ENCODE peak calls at places on chromosomes 2 and 18, in five cellular contexts. Z is uterus, A is IMR-90, G is HepG2, M is K562. Q is an unnamed sample.
A peak's percentile ranks its signal among the peaks of the same experiment; 100 is the strongest.

GRCh38 chr2:120735750-120736170 is at the start of gene GLI2:
- DNase-seq in G (peak; percentile 15), Z (peak; percentile 79), A (peak; percentile 87), M (peak; percentile 55), Q (peak; percentile 90)

GRCh38 chr2:79860233-79861058 is 347.6 kb downstream of the CTNNA2 start:
- DNase-seq in Z (no peak), A (peak; percentile 21), G (peak; percentile 53), M (peak; percentile 11), Q (no peak)

GRCh38 chr18:36328385-36328858 is 30.9 kb downstream of the FHOD3 start:
- DNase-seq in Z (no peak), G (no peak), M (no peak), A (no peak), Q (no peak)

GRCh38 chr2:147502895-147503294 is 341.9 kb upstream of the ACVR2A start:
- DNase-seq in A (no peak), G (no peak), M (no peak), Z (no peak), Q (no peak)

GRCh38 chr18:56235773-56236115 is 402.6 kb downstream of the TXNL1 start:
- DNase-seq in G (no peak), A (no peak), M (no peak), Z (no peak), Q (no peak)

GRCh38 chr2:100780203-100781008 is 39.5 kb upstream of the NPAS2 start:
- DNase-seq in A (peak; percentile 81), M (no peak), G (peak; percentile 100), Z (peak; percentile 29), Q (no peak)

GRCh38 chr2:43327119-43327518 is 100.7 kb upstream of the ZFP36L2 start:
- DNase-seq in M (no peak), A (no peak), Z (no peak), G (no peak), Q (no peak)

GRCh38 chr2:166193446-166193845 is 65.6 kb upstream of the SCN1A start:
- DNase-seq in M (no peak), Z (no peak), A (no peak), G (no peak), Q (no peak)

GRCh38 chr2:17148298-17149228 is 369.7 kb downstream of the RAD51AP2 start:
- DNase-seq in M (peak; percentile 40), G (peak; percentile 10), Z (no peak), A (no peak), Q (peak; percentile 64)
- TF ChIP-seq CTCF in M (peak; percentile 60), G (peak; percentile 53), Z (no peak), A (no peak), Q (no peak)

DNA sequence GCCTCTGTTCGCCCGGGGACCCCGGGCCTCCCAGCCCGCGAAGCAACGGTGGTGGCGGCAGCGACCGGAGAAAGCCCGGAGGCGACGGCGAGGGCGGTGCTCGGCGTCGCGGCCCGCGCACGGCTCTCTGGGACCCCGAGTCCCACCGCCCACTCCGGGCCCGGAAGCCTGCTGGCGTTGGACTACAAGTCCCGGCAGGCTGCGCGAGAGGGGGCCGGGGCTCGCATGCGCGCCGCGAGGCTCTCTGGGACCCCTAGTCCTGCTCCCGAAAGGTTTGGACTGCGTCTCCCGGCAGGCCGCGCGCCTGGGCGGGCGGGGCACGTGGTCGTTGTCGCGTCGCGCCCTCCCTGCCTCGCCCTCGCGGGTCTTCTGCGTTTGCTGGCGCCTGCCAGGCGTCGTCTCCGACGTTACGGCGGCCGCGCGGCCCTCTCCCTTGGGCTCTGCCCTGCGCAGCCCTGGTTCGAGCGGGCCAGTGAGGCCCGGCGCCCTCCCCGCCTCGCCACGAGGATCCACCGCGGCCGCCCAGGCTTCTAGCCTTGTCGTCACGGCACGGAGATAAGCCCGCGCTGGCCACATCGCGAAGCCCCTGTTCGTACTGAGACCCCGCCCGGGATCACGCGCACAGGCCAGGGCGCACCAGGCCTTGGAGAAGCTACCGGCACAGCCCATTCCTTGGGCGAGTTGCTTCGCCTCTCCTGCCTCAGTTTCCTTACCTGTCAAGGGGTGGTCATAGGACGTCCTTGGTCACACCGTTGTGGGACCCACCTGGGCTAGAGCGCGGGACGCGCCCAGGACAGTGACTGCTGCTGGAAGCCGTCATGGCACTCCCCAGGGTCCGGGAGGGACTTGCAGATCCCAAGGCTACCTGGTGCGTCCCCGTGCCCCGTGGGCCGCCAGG is at the start of gene STK25:
- DNase-seq in M (peak; percentile 95), Z (peak; percentile 96), A (peak; percentile 98), G (peak; percentile 97), Q (peak; percentile 97)
- TF ChIP-seq POLR2A in M (peak; percentile 65), Z (peak; percentile 39), A (peak; percentile 51), G (no peak), Q (no peak)

GRCh38 chr2:236690726-236691125 is 121.1 kb downstream of the ACKR3 start:
- DNase-seq in Z (no peak), M (no peak), A (no peak), G (no peak), Q (no peak)

GRCh38 chr2:236689393-236689700 is 119.7 kb downstream of the ACKR3 start:
- DNase-seq in A (no peak), G (no peak), Z (no peak), M (no peak), Q (no peak)

GRCh38 chr2:236691799-236692167 is 122.2 kb downstream of the ACKR3 start:
- DNase-seq in G (no peak), Z (no peak), A (no peak), M (no peak), Q (no peak)

GRCh38 chr2:236688563-236689392 is 119.2 kb downstream of the ACKR3 start:
- DNase-seq in M (no peak), Z (no peak), A (no peak), G (no peak), Q (no peak)

GRCh38 chr2:236689981-236690380 is 120.4 kb downstream of the ACKR3 start:
- DNase-seq in Z (no peak), G (no peak), A (no peak), M (no peak), Q (no peak)
- TF ChIP-seq CTCF in Z (no peak), G (no peak), A (no peak), M (no peak), Q (no peak)

GRCh38 chr2:149018971-149019370 is 19.5 kb upstream of the LYPD6B start:
- DNase-seq in G (no peak), A (no peak), Z (no peak), M (no peak), Q (no peak)

GRCh38 chr2:149021271-149021719 is 17.2 kb upstream of the LYPD6B start:
- DNase-seq in Z (no peak), M (no peak), G (no peak), A (no peak), Q (no peak)

GRCh38 chr2:149019768-149020167 is 18.7 kb upstream of the LYPD6B start:
- DNase-seq in Z (no peak), G (no peak), A (no peak), M (no peak), Q (no peak)

GRCh38 chr2:149021761-149022160 is 16.7 kb upstream of the LYPD6B start:
- DNase-seq in G (no peak), A (no peak), M (no peak), Z (no peak), Q (no peak)

DNA sequence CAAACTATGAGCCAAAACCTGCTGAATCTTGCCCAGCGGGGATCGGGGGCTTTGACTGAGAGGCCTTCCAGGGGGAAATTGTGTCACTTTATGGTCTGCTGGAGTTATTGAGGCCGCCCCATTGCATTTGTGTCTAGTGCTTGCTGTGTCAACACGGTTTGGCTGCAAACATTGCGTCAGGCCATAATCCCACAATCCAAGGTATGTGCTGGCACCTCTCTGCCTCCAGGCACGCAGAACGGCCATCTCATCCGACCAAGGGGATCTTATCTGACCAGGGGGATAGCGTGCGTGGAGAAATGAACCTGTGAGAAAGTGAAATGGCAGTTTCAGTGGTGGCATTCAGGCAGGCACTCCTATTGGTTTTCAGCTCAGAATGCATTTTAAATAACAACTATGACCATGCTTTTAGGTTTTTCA is 18.1 kb upstream of the LYPD6B start:
- DNase-seq in A (no peak), G (peak; percentile 73), M (no peak), Z (no peak), Q (no peak)
- TF ChIP-seq POLR2A in A (no peak), G (no peak), M (no peak), Z (no peak), Q (no peak)

DNA sequence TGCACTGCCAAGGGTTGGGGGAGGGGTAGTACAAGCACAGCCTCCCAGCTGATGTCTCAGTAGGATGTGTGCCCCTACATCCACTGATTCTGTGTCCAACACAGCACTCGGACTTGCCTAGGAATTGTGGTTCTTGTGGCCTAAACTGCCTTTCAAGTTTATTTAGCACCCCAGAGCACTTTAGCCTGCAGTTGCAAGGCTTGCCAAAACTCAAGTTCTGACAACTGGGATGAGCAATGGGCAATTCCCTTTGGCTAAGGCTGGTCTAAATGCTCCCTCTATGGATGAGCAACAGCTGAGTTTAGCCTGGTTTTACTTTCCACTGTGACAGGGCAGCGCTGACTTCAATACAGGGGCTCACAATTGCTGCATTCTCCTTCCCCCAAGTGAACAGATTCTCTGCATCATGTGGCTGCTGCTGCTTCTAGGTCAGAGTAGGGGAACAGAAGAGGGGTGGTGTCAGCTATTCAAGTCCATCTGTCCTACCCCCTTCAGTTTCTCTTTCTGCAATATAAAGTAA is 471.5 kb downstream of the PIK3C3 start:
- DNase-seq in A (no peak), Z (no peak), G (no peak), M (no peak), Q (no peak)
- TF ChIP-seq CTCF in A (no peak), Z (no peak), G (no peak), M (no peak), Q (no peak)

DNA sequence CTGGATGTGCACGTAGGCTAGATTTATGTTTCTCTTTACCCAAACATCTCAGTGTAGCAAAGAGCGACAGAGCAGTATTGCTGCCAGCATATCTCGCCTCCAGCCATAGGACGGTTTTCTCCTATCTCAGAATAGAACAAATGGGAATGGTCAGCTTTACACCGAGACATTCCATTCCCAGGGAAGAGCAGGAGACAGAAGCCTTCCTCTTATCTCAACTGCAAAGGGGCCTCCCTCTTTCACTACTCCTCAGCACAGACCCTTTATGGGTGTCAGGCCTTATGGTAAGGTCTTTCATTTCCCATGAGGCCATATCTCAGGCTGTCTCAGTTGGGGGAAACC is 19.2 kb upstream of the TMBIM1 start:
- DNase-seq in A (no peak), G (no peak), Z (no peak), M (no peak), Q (no peak)
- TF ChIP-seq POLR2A in A (no peak), G (no peak), Z (no peak), M (no peak), Q (no peak)

Q was measured in testis.